ENCODE peak calls at places on chromosomes 2 and 18, in five cellular contexts. M is thoracic aorta, B is astrocyte of the cerebellum, D is MM.1S, N is upper lobe of left lung. G is an unnamed sample.

GRCh38 chr2:173943738-173944137 is 21.4 kb downstream of the SP3 start:
- DNase-seq in M (no peak), B (no peak), D (no peak), N (no peak), G (no peak)

GRCh38 chr2:196206804-196207203 is 35.4 kb upstream of the STK17B start:
- DNase-seq in M (no peak), B (no peak), D (no peak), N (no peak), G (no peak)

GRCh38 chr2:236583621-236584203 is 14.1 kb downstream of the ACKR3 start:
- DNase-seq in M (no peak), B (no peak), D (no peak), N (no peak), G (no peak)

GRCh38 chr18:28175047-28175929 is 1.6 kb downstream of the CDH2 start:
- DNase-seq in M (no peak), B (no peak), D (no peak), N (peak; percentile 85), G (peak; percentile 88)

GRCh38 chr2:148917431-148917830 is 42.4 kb downstream of the KIF5C start:
- DNase-seq in M (no peak), B (no peak), D (no peak), N (no peak), G (no peak)

GRCh38 chr18:4987452-4988405 is 209.3 kb downstream of the AKAIN1 start:
- DNase-seq in M (no peak), B (no peak), D (no peak), N (no peak), G (no peak)

GRCh38 chr2:233841183-233841582 is 13.2 kb downstream of the HJURP start:
- DNase-seq in M (no peak), B (no peak), D (no peak), N (no peak), G (peak; percentile 54)

GRCh38 chr2:14661163-14661562 is 28.6 kb downstream of the LRATD1 start:
- DNase-seq in M (no peak), B (no peak), D (no peak), N (no peak), G (no peak)

GRCh38 chr2:43152186-43152585 is 74.2 kb downstream of the ZFP36L2 start:
- DNase-seq in M (no peak), B (no peak), D (no peak), N (no peak), G (no peak)

GRCh38 chr2:146388757-146389156 is 1456.1 kb upstream of the ACVR2A start:
- DNase-seq in M (no peak), B (peak; percentile 86), D (no peak), N (no peak), G (no peak)

GRCh38 chr18:33837191-33837590 is 259.2 kb downstream of the ASXL3 start:
- DNase-seq in M (no peak), B (no peak), D (no peak), N (no peak), G (no peak)

GRCh38 chr2:239001794-239002193 is 153.9 kb downstream of the TWIST2 start:
- DNase-seq in M (no peak), B (no peak), D (no peak), N (no peak), G (no peak)

GRCh38 chr2:33134086-33134763 is 187.5 kb downstream of the LTBP1 start:
- DNase-seq in M (peak; percentile 61), B (peak; percentile 99), D (no peak), N (no peak), G (peak; percentile 84)

GRCh38 chr2:176157499-176158305 is 595 bp downstream of the HOXD3 start:
- DNase-seq in M (no peak), B (no peak), D (no peak), N (peak; percentile 80), G (no peak)

GRCh38 chr2:133458280-133458679 is 110.0 kb downstream of the NCKAP5 start:
- DNase-seq in M (no peak), B (no peak), D (no peak), N (no peak), G (no peak)

GRCh38 chr2:207706936-207707860 is 4.2 kb upstream of the CCNYL1 start:
- DNase-seq in M (no peak), B (no peak), D (no peak), N (no peak), G (no peak)

GRCh38 chr2:126916744-126917143 is 18.1 kb downstream of the TEX51 start:
- DNase-seq in M (no peak), B (no peak), D (no peak), N (no peak), G (peak; percentile 56)

GRCh38 chr2:10264506-10265327 is 38.0 kb upstream of the HPCAL1 start:
- DNase-seq in M (no peak), B (no peak), D (no peak), N (no peak), G (no peak)

GRCh38 chr2:166410828-166411472 is 35.2 kb upstream of the SCN9A start:
- DNase-seq in M (no peak), B (peak; percentile 29), D (no peak), N (no peak), G (no peak)

GRCh38 chr2:46394649-46395510 is 84.5 kb upstream of the TMEM247 start:
- DNase-seq in M (no peak), B (no peak), D (no peak), N (no peak), G (no peak)

GRCh38 chr2:213150315-213150951 is 979 bp downstream of the IKZF2 start:
- DNase-seq in M (no peak), B (no peak), D (no peak), N (no peak), G (no peak)

GRCh38 chr2:11701831-11702301 is 31.9 kb upstream of the NTSR2 start:
- DNase-seq in M (no peak), B (no peak), D (no peak), N (no peak), G (no peak)

GRCh38 chr18:23205980-23206379 is 70.7 kb downstream of the CABLES1 start:
- DNase-seq in M (no peak), B (no peak), D (no peak), N (no peak), G (no peak)

GRCh38 chr18:23207994-23208393 is 72.7 kb downstream of the CABLES1 start:
- DNase-seq in M (no peak), B (no peak), D (no peak), N (no peak), G (no peak)

GRCh38 chr18:23209031-23209430 is 73.7 kb downstream of the CABLES1 start:
- DNase-seq in M (no peak), B (no peak), D (no peak), N (no peak), G (no peak)

GRCh38 chr18:23208600-23208999 is 73.3 kb downstream of the CABLES1 start:
- DNase-seq in M (no peak), B (no peak), D (no peak), N (no peak), G (no peak)

DNA sequence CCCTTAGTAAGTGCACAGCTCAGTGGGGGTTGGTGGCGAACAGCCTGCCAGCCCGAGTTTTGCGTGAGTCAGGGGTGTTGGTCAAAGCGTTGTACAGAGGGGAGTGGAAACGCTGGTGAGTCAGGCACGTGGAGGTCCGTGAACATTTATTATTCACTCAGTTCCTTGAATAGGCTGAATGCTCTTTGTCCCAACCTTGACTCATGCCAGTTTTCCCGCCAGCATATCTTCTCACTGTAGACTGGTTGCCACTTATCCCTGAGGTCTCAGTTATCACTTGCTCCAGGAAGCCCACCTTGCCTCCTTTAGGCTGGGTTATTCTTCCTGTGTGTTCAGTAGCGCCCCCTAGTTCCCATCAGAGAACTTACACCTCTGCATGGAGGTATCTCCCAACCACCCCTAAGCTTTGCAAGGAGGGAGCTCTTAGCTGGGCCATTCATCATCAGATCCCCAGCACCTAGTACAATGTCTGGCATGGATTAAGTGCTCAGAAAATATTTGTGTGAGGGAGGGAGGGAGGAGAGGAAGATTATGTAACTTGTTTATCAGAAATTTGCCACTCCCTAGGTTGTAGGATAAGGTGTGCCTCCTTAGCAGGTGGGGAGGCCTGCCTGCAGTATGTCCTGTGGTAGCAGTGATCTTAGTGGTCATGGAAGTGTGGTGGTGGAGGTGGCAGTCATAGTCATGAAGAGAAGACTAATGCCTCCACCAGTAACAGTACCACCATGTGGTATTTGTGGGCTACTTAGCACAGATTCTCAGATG is 72.1 kb downstream of the CABLES1 start:
- DNase-seq in M (no peak), B (no peak), D (no peak), N (no peak), G (no peak)
- TF ChIP-seq CTCF in M (no peak), B (peak; percentile 46), D (peak; percentile 44), N (no peak), G (peak; percentile 32)

GRCh38 chr2:72826156-72826477 is 284 bp upstream of the EXOC6B start:
- DNase-seq in M (no peak), B (no peak), D (no peak), N (no peak), G (no peak)
- TF ChIP-seq CTCF in M (no peak), B (no peak), D (no peak), N (no peak), G (no peak)

GRCh38 chr2:45237850-45238542 is 228.7 kb upstream of the SIX2 start:
- DNase-seq in M (no peak), B (peak; percentile 89), D (peak; percentile 47), N (no peak), G (no peak)
- TF ChIP-seq CTCF in M (peak; percentile 46), B (peak; percentile 52), D (no peak), N (no peak), G (peak; percentile 46)

GRCh38 chr2:219619235-219619634 is 8.2 kb upstream of the SLC4A3 start:
- DNase-seq in M (no peak), B (no peak), D (no peak), N (no peak), G (no peak)
- TF ChIP-seq CTCF in M (no peak), B (no peak), D (no peak), N (no peak), G (peak; percentile 15)

GRCh38 chr2:25955869-25956535 is 26.3 kb downstream of the KIF3C start:
- DNase-seq in M (no peak), B (no peak), D (no peak), N (no peak), G (no peak)
- TF ChIP-seq CTCF in M (no peak), B (peak; percentile 13), D (peak; percentile 18), N (no peak), G (no peak)

GRCh38 chr18:45920367-45920766 is 46.8 kb downstream of the EPG5 start:
- DNase-seq in M (peak; percentile 20), B (peak; percentile 54), D (no peak), N (no peak), G (peak; percentile 90)

GRCh38 chr18:45913276-45913675 is 53.9 kb downstream of the EPG5 start:
- DNase-seq in M (no peak), B (no peak), D (no peak), N (no peak), G (no peak)

GRCh38 chr18:45910405-45911023 is 56.6 kb downstream of the EPG5 start:
- DNase-seq in M (no peak), B (peak; percentile 42), D (peak; percentile 51), N (no peak), G (no peak)

GRCh38 chr18:45916302-45916701 is 50.8 kb downstream of the EPG5 start:
- DNase-seq in M (no peak), B (no peak), D (no peak), N (no peak), G (no peak)
- TF ChIP-seq CTCF in M (no peak), B (no peak), D (peak; percentile 20), N (no peak), G (no peak)